ENCODE peak calls at places on chromosomes 11 and 22, in nine cellular contexts. C is activated T-cell treated with anti-CD3 and anti-CD28 coated beads, Interleukin-2, amount 50 U/mL, for 48 hours; D is occipital lobe; A is ELR; Z is non-pigmented ciliary epithelial cell; N is HTR-8/SVneo; K is NCI-H748 treated with DMSO at 0.1 percent for 48 hours; P is heart right ventricle; Q is activated naive CD8-positive, alpha-beta T cell treated with anti-CD3 and anti-CD28 coated beads, Interleukin-2, amount 50 U/mL, for 24 hours. X is an unnamed sample.
A peak's percentile ranks its signal among the peaks of the same experiment; 100 is the strongest.

GRCh38 chr22:31339148-31339832 is 6.9 kb downstream of the PATZ1 start:
- DNase-seq in C (no peak), D (no peak), A (no peak), Z (no peak), N (no peak), K (no peak), P (no peak), Q (no peak), X (no peak)

GRCh38 chr11:1672613-1673400 is 24.2 kb upstream of the KRTAP5-6 start:
- DNase-seq in C (no peak), D (no peak), A (no peak), Z (no peak), N (no peak), K (no peak), P (no peak), Q (no peak), X (no peak)

GRCh38 chr11:109304159-109304558 is 117.8 kb upstream of the C11orf87 start:
- DNase-seq in C (no peak), D (no peak), A (peak; percentile 46), Z (no peak), N (no peak), K (no peak), P (no peak), Q (no peak), X (no peak)

GRCh38 chr11:1759851-1760220 is 3.9 kb downstream of the CTSD start:
- DNase-seq in C (no peak), D (no peak), A (no peak), Z (no peak), N (no peak), K (no peak), P (no peak), Q (no peak), X (no peak)

GRCh38 chr11:74650498-74650897 is 58.1 kb downstream of the POLD3 start:
- DNase-seq in C (no peak), D (no peak), A (no peak), Z (no peak), N (no peak), K (no peak), P (no peak), Q (no peak), X (peak; percentile 49)

GRCh38 chr11:69640260-69640994 is 529 bp upstream of the CCND1 start:
- DNase-seq in C (peak; percentile 40), D (no peak), A (peak; percentile 70), Z (no peak), N (no peak), K (no peak), P (no peak), Q (peak; percentile 14), X (peak; percentile 58)

GRCh38 chr11:80436547-80436946 is 995.7 kb upstream of the TENM4 start:
- DNase-seq in C (no peak), D (no peak), A (no peak), Z (no peak), N (no peak), K (no peak), P (no peak), Q (no peak), X (no peak)

GRCh38 chr11:28169816-28170215 is 61.6 kb downstream of the METTL15 start:
- DNase-seq in C (no peak), D (no peak), A (peak; percentile 23), Z (peak; percentile 37), N (no peak), K (no peak), P (no peak), Q (no peak), X (peak; percentile 86)

GRCh38 chr11:118791961-118792578 is 1.1 kb upstream of the DDX6 start:
- DNase-seq in C (peak; percentile 66), D (no peak), A (peak; percentile 14), Z (no peak), N (no peak), K (no peak), P (peak; percentile 31), Q (peak; percentile 59), X (no peak)

GRCh38 chr11:121539000-121539399 is 86.2 kb upstream of the SORL1-AS1 start:
- DNase-seq in C (no peak), D (no peak), A (no peak), Z (no peak), N (no peak), K (no peak), P (no peak), Q (no peak), X (no peak)

GRCh38 chr11:45662665-45663485 is 2.5 kb downstream of the CHST1 start:
- DNase-seq in C (peak; percentile 35), D (no peak), A (peak; percentile 90), Z (peak; percentile 71), N (no peak), K (no peak), P (no peak), Q (peak; percentile 42), X (peak; percentile 93)

GRCh38 chr22:38272373-38273134 is at the start of gene TMEM184B:
- DNase-seq in C (peak; percentile 88), D (peak; percentile 64), A (peak; percentile 73), Z (no peak), N (peak; percentile 79), K (peak; percentile 7), P (peak; percentile 71), Q (peak; percentile 85), X (peak; percentile 62)

GRCh38 chr11:24064309-24064903 is 432.4 kb upstream of the LUZP2 start:
- DNase-seq in C (no peak), D (no peak), A (no peak), Z (no peak), N (no peak), K (no peak), P (no peak), Q (no peak), X (no peak)

GRCh38 chr11:15896026-15896425 is 460.3 kb downstream of the SOX6 start:
- DNase-seq in C (no peak), D (no peak), A (no peak), Z (no peak), N (no peak), K (no peak), P (no peak), Q (no peak), X (no peak)

GRCh38 chr11:20116825-20117224 is 43.5 kb downstream of the DBX1 start:
- DNase-seq in C (no peak), D (no peak), A (no peak), Z (no peak), N (no peak), K (no peak), P (no peak), Q (no peak), X (no peak)

GRCh38 chr22:45612451-45612901 is 59.2 kb upstream of the ATXN10 start:
- DNase-seq in C (peak; percentile 58), D (no peak), A (peak; percentile 90), Z (peak; percentile 35), N (peak; percentile 62), K (no peak), P (peak; percentile 45), Q (peak; percentile 28), X (peak; percentile 97)

GRCh38 chr22:36864454-36865215 is 3.8 kb downstream of the NCF4 start:
- DNase-seq in C (no peak), D (no peak), A (no peak), Z (no peak), N (no peak), K (no peak), P (no peak), Q (no peak), X (no peak)

GRCh38 chr22:19517171-19517500 is 7.1 kb downstream of the CLDN5 start:
- DNase-seq in C (no peak), D (no peak), A (no peak), Z (no peak), N (no peak), K (no peak), P (no peak), Q (no peak), X (no peak)

GRCh38 chr11:45930031-45930794 is 7.8 kb downstream of the LARGE2 start:
- DNase-seq in C (peak; percentile 47), D (no peak), A (no peak), Z (no peak), N (no peak), K (peak; percentile 56), P (peak; percentile 48), Q (peak; percentile 32), X (no peak)

GRCh38 chr11:30143098-30143705 is 87.6 kb upstream of the FSHB start:
- DNase-seq in C (no peak), D (no peak), A (peak; percentile 24), Z (no peak), N (no peak), K (peak; percentile 4), P (no peak), Q (no peak), X (peak; percentile 39)

GRCh38 chr22:27583930-27584329 is 217.6 kb downstream of the MN1 start:
- DNase-seq in C (no peak), D (no peak), A (no peak), Z (no peak), N (no peak), K (no peak), P (no peak), Q (no peak), X (no peak)

GRCh38 chr22:23752090-23752691 is 1.3 kb upstream of the ZNF70 start:
- DNase-seq in C (no peak), D (no peak), A (no peak), Z (no peak), N (no peak), K (no peak), P (no peak), Q (peak; percentile 21), X (no peak)

X was measured in LHCN-M2.